ENCODE peak calls at places on chromosome 1, in five cellular contexts. T, O, C, W and V are unnamed samples.

GRCh38 chr1:8562881-8563865 is 245.3 kb downstream of the SLC45A1 start:
- DNase-seq in T (no peak), O (no peak), C (no peak), W (no peak), V (no peak)

GRCh38 chr1:110312188-110313121 is 26.7 kb upstream of the RBM15 start:
- DNase-seq in T (peak; percentile 83), O (peak; percentile 77), C (peak; percentile 86), W (peak; percentile 71), V (peak; percentile 92)

GRCh38 chr1:26574690-26575349 is 45.3 kb downstream of the RPS6KA1 start:
- DNase-seq in T (no peak), O (no peak), C (no peak), W (no peak), V (no peak)

GRCh38 chr1:228207381-228207810 is 448 bp upstream of the OBSCN start:
- DNase-seq in T (peak; percentile 43), O (no peak), C (no peak), W (no peak), V (peak; percentile 80)

GRCh38 chr1:63817152-63817667 is 43.4 kb downstream of the ROR1 start:
- DNase-seq in T (no peak), O (no peak), C (no peak), W (no peak), V (no peak)

GRCh38 chr1:147515046-147515869 is 26.0 kb upstream of the BCL9 start:
- DNase-seq in T (no peak), O (no peak), C (no peak), W (no peak), V (no peak)

GRCh38 chr1:6424000-6424565 is 493 bp upstream of the ESPN start:
- DNase-seq in T (no peak), O (no peak), C (no peak), W (no peak), V (no peak)

GRCh38 chr1:170586321-170586855 is 54.4 kb downstream of the GORAB start:
- DNase-seq in T (no peak), O (no peak), C (peak; percentile 28), W (no peak), V (no peak)

GRCh38 chr1:154931940-154932487 is 4.5 kb downstream of the PMVK start:
- DNase-seq in T (peak; percentile 87), O (no peak), C (no peak), W (no peak), V (no peak)

GRCh38 chr1:47794081-47794480 is 203.1 kb downstream of the TRABD2B start:
- DNase-seq in T (no peak), O (no peak), C (no peak), W (no peak), V (no peak)

GRCh38 chr1:1215266-1215676 is 1.3 kb upstream of the TNFRSF4 start:
- DNase-seq in T (no peak), O (no peak), C (no peak), W (no peak), V (no peak)

GRCh38 chr1:75791022-75791421 is 5.0 kb downstream of the RABGGTB start:
- DNase-seq in T (no peak), O (no peak), C (no peak), W (no peak), V (no peak)

GRCh38 chr1:35555601-35556477 is 1.4 kb downstream of the KIAA0319L start:
- DNase-seq in T (no peak), O (no peak), C (no peak), W (no peak), V (no peak)

GRCh38 chr1:913491-914252 is 10.1 kb upstream of the SAMD11 start:
- DNase-seq in T (peak; percentile 44), O (no peak), C (no peak), W (peak; percentile 8), V (no peak)

GRCh38 chr1:41661428-41662060 is 177.1 kb upstream of the EDN2 start:
- DNase-seq in T (peak; percentile 60), O (no peak), C (no peak), W (no peak), V (no peak)

GRCh38 chr1:182720465-182720864 is 36.1 kb upstream of the RGS8 start:
- DNase-seq in T (no peak), O (no peak), C (no peak), W (no peak), V (no peak)
- TF ChIP-seq CTCF in T (no peak), O (peak; percentile 66), C (no peak), W (peak; percentile 64), V (peak; percentile 39)

GRCh38 chr1:93980320-93980744 is 71.1 kb upstream of the GCLM start:
- DNase-seq in T (no peak), O (no peak), C (no peak), W (no peak), V (no peak)
- TF ChIP-seq CTCF in T (peak; percentile 9), O (peak; percentile 69), C (no peak), W (peak; percentile 63), V (peak; percentile 42)

DNA sequence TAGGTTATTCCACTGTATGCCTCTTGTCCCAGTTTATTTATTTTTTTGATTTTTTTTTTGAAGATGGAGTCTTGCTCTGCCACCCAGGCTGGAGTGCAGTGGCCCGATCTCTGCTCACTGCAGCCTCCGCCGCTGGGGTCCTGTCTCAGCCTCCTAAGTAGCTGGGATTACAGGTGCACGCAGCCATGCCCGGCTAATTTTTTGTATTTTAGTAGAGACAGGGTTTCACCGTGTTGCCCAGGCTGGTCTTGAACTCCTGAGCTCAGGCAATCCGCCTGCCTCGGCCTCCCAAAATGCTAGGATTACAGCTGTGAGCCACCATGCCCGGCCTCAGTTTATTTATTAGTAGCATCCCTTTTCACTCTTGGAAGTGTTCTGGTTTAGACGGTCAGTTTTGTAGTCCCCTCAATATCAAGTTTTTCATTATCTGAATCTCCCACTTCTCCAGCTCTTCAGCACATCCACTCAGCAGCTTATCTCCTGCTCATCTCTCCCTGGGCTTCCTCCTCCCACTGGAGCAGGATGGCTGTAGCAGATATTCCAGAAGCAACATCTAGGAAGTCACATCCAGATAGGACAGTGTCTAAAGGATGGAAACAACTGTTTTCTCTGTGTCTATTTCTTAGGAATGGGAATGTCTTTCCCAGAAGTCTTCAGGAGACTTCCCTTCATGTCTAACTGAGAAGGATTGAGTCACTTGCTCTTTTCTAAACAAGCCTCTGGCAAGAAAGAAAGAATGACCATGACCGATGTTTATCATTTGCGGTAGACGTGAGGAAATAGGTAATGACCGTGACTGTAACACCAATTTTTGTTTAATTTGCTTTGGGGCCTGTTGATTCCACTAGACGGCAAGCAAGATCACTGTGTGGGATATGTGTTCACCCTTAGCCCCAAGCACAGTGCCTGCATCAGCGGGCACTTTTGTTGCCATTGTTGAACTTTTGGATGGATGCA is 14.4 kb downstream of the CCDC190 start:
- DNase-seq in T (no peak), O (no peak), C (no peak), W (no peak), V (no peak)
- TF ChIP-seq CTCF in T (no peak), O (no peak), C (no peak), W (no peak), V (no peak)

GRCh38 chr1:235993652-235994051 is 71.2 kb downstream of the NID1 start:
- DNase-seq in T (no peak), O (no peak), C (no peak), W (no peak), V (no peak)

GRCh38 chr1:235992346-235992745 is 72.5 kb downstream of the NID1 start:
- DNase-seq in T (no peak), O (no peak), C (no peak), W (no peak), V (no peak)

GRCh38 chr1:235990376-235990795 is 74.5 kb downstream of the NID1 start:
- DNase-seq in T (no peak), O (no peak), C (no peak), W (no peak), V (no peak)

GRCh38 chr1:235995511-235995910 is 69.4 kb downstream of the NID1 start:
- DNase-seq in T (no peak), O (no peak), C (no peak), W (no peak), V (no peak)

DNA sequence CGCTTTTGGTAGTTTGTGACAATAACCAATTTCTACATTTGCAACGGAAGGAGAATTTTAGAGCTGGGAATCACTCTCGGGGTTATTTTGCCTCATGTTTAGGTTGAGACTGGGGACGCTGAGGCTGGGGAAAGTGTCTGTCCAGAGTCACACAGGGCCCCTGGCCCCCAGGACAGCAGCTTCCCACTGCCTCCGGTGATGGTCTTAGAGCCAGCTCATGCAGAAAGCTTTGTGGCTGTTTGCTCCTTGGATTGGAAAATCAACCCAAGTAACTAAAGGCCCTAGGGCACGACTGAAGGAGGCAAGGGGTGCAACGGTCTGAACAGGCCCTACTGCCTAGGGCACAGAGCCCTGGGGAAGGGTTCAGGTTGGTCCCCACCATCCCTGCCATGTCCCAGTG is 72.0 kb downstream of the NID1 start:
- DNase-seq in T (no peak), O (no peak), C (no peak), W (no peak), V (no peak)
- TF ChIP-seq CTCF in T (no peak), O (no peak), C (no peak), W (no peak), V (no peak)